ENCODE peak calls at places on chromosomes 5 and 9, in ten cellular contexts. One of them, this sample, is unnamed.

GRCh38 chr5:3310551-3311340 is 284.9 kb upstream of the IRX1 start:
- DNase-seq in HFF-Myc: no peak
- DNase-seq in IMR-90: no peak
- DNase-seq in sigmoid colon: no peak
- DNase-seq in tibial artery: no peak
- DNase-seq in dorsolateral prefrontal cortex: peak
- DNase-seq in AG10803: peak
- DNase-seq in esophagus squamous epithelium: no peak
- DNase-seq in fibroblast of mammary gland: no peak
- DNase-seq in kidney: peak
- DNase-seq in this sample: no peak

GRCh38 chr5:125408582-125409069 is 662.2 kb upstream of the ZNF608 start:
- DNase-seq in HFF-Myc: peak
- DNase-seq in IMR-90: peak
- DNase-seq in sigmoid colon: no peak
- DNase-seq in tibial artery: no peak
- DNase-seq in dorsolateral prefrontal cortex: no peak
- DNase-seq in AG10803: peak
- DNase-seq in esophagus squamous epithelium: no peak
- DNase-seq in fibroblast of mammary gland: peak
- DNase-seq in kidney: no peak
- DNase-seq in this sample: no peak

GRCh38 chr5:66494437-66494836 is 101.8 kb upstream of the MAST4 start:
- DNase-seq in HFF-Myc: no peak
- DNase-seq in IMR-90: no peak
- DNase-seq in sigmoid colon: no peak
- DNase-seq in tibial artery: no peak
- DNase-seq in dorsolateral prefrontal cortex: no peak
- DNase-seq in AG10803: no peak
- DNase-seq in esophagus squamous epithelium: no peak
- DNase-seq in fibroblast of mammary gland: no peak
- DNase-seq in kidney: no peak
- DNase-seq in this sample: no peak

GRCh38 chr9:123418052-123418430 is 62.0 kb downstream of the CRB2 start:
- DNase-seq in HFF-Myc: no peak
- DNase-seq in IMR-90: no peak
- DNase-seq in sigmoid colon: peak
- DNase-seq in tibial artery: peak
- DNase-seq in dorsolateral prefrontal cortex: no peak
- DNase-seq in AG10803: no peak
- DNase-seq in esophagus squamous epithelium: no peak
- DNase-seq in fibroblast of mammary gland: no peak
- DNase-seq in kidney: peak
- DNase-seq in this sample: peak

GRCh38 chr5:66769839-66770617 is 173.8 kb downstream of the MAST4 start:
- DNase-seq in HFF-Myc: no peak
- DNase-seq in IMR-90: no peak
- DNase-seq in sigmoid colon: no peak
- DNase-seq in tibial artery: no peak
- DNase-seq in dorsolateral prefrontal cortex: peak
- DNase-seq in AG10803: no peak
- DNase-seq in esophagus squamous epithelium: no peak
- DNase-seq in fibroblast of mammary gland: peak
- DNase-seq in kidney: no peak
- DNase-seq in this sample: no peak

GRCh38 chr5:142922223-142922952 is 152.2 kb downstream of the ARHGAP26 start:
- DNase-seq in HFF-Myc: no peak
- DNase-seq in IMR-90: peak
- DNase-seq in sigmoid colon: no peak
- DNase-seq in tibial artery: no peak
- DNase-seq in dorsolateral prefrontal cortex: no peak
- DNase-seq in AG10803: peak
- DNase-seq in esophagus squamous epithelium: no peak
- DNase-seq in fibroblast of mammary gland: peak
- DNase-seq in kidney: no peak
- DNase-seq in this sample: no peak

GRCh38 chr5:32298056-32298420 is 14.7 kb downstream of the MTMR12 start:
- DNase-seq in HFF-Myc: no peak
- DNase-seq in IMR-90: no peak
- DNase-seq in sigmoid colon: no peak
- DNase-seq in tibial artery: no peak
- DNase-seq in dorsolateral prefrontal cortex: peak
- DNase-seq in AG10803: no peak
- DNase-seq in esophagus squamous epithelium: no peak
- DNase-seq in fibroblast of mammary gland: no peak
- DNase-seq in kidney: no peak
- DNase-seq in this sample: no peak

GRCh38 chr5:139422307-139422893 is 16.9 kb downstream of the DNAJC18 start:
- DNase-seq in HFF-Myc: peak
- DNase-seq in IMR-90: peak
- DNase-seq in sigmoid colon: no peak
- DNase-seq in tibial artery: no peak
- DNase-seq in dorsolateral prefrontal cortex: peak
- DNase-seq in AG10803: peak
- DNase-seq in esophagus squamous epithelium: no peak
- DNase-seq in fibroblast of mammary gland: peak
- DNase-seq in kidney: no peak
- DNase-seq in this sample: no peak

GRCh38 chr9:89532478-89532877 is 34.6 kb upstream of the SEMA4D start:
- DNase-seq in HFF-Myc: no peak
- DNase-seq in IMR-90: no peak
- DNase-seq in sigmoid colon: no peak
- DNase-seq in tibial artery: no peak
- DNase-seq in dorsolateral prefrontal cortex: no peak
- DNase-seq in AG10803: no peak
- DNase-seq in esophagus squamous epithelium: no peak
- DNase-seq in fibroblast of mammary gland: no peak
- DNase-seq in kidney: no peak
- DNase-seq in this sample: no peak

GRCh38 chr5:130402906-130403305 is 498.6 kb downstream of the CHSY3 start:
- DNase-seq in HFF-Myc: no peak
- DNase-seq in IMR-90: no peak
- DNase-seq in sigmoid colon: no peak
- DNase-seq in tibial artery: no peak
- DNase-seq in dorsolateral prefrontal cortex: no peak
- DNase-seq in AG10803: no peak
- DNase-seq in esophagus squamous epithelium: no peak
- DNase-seq in fibroblast of mammary gland: no peak
- DNase-seq in kidney: no peak
- DNase-seq in this sample: no peak

GRCh38 chr9:110897899-110898298 is 140.4 kb downstream of the LPAR1 start:
- DNase-seq in HFF-Myc: no peak
- DNase-seq in IMR-90: peak
- DNase-seq in sigmoid colon: no peak
- DNase-seq in tibial artery: no peak
- DNase-seq in dorsolateral prefrontal cortex: no peak
- DNase-seq in AG10803: peak
- DNase-seq in esophagus squamous epithelium: no peak
- DNase-seq in fibroblast of mammary gland: peak
- DNase-seq in kidney: no peak
- DNase-seq in this sample: no peak

GRCh38 chr5:14727428-14727865 is 62.9 kb downstream of the OTULIN start:
- DNase-seq in HFF-Myc: peak
- DNase-seq in IMR-90: peak
- DNase-seq in sigmoid colon: peak
- DNase-seq in tibial artery: peak
- DNase-seq in dorsolateral prefrontal cortex: peak
- DNase-seq in AG10803: peak
- DNase-seq in esophagus squamous epithelium: no peak
- DNase-seq in fibroblast of mammary gland: peak
- DNase-seq in kidney: peak
- DNase-seq in this sample: peak

GRCh38 chr5:122259995-122260394 is 52.0 kb upstream of the SNCAIP start:
- DNase-seq in HFF-Myc: peak
- DNase-seq in IMR-90: peak
- DNase-seq in sigmoid colon: peak
- DNase-seq in tibial artery: no peak
- DNase-seq in dorsolateral prefrontal cortex: no peak
- DNase-seq in AG10803: peak
- DNase-seq in esophagus squamous epithelium: no peak
- DNase-seq in fibroblast of mammary gland: peak
- DNase-seq in kidney: peak
- DNase-seq in this sample: no peak

GRCh38 chr5:77670526-77670925 is 32.0 kb upstream of the OTP start:
- DNase-seq in HFF-Myc: no peak
- DNase-seq in IMR-90: no peak
- DNase-seq in sigmoid colon: no peak
- DNase-seq in tibial artery: no peak
- DNase-seq in dorsolateral prefrontal cortex: no peak
- DNase-seq in AG10803: no peak
- DNase-seq in esophagus squamous epithelium: no peak
- DNase-seq in fibroblast of mammary gland: no peak
- DNase-seq in kidney: no peak
- DNase-seq in this sample: no peak

DNA sequence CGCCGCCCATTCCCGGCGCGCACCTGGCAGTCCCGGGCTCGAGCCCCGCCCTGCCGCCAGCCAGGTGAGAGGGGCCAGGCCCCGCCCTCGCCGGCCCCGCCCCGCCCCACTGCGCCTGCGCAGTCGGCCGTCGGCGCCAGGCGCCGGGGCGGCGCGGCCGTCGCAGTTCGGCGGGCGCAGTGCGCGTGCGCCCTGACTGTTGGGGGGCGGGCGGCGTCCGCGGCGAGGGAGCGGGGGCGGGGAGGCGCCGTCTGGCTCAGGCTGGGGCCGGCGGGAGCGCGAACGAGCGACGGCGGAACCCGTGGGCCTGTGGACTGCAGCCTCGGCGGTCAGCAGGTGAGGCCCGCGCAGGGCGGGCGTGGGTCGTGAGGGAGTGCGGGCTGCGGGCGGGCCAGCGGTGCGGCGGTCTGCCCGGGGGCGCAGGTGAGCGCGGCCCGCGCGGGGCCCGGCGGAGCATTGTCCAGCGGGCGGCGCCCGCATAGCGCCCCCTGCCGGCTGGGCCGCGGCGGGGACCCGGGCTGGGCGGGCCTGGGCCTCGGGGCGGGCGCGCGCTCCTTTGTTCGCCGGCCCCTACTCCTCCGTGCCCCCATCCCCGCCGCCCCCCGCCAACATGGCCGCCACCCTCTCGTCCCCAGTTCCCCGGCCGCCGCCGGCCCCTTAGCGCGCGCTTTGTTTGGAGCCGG is at the start of gene SPIN1:
- DNase-seq in HFF-Myc: no peak
- DNase-seq in IMR-90: peak
- DNase-seq in sigmoid colon: peak
- DNase-seq in tibial artery: peak
- DNase-seq in dorsolateral prefrontal cortex: peak
- DNase-seq in AG10803: peak
- DNase-seq in esophagus squamous epithelium: no peak
- DNase-seq in fibroblast of mammary gland: peak
- DNase-seq in kidney: peak
- DNase-seq in this sample: peak
- TF ChIP-seq CTCF in HFF-Myc: no peak
- TF ChIP-seq CTCF in IMR-90: peak
- TF ChIP-seq CTCF in sigmoid colon: no peak
- TF ChIP-seq CTCF in tibial artery: peak
- TF ChIP-seq CTCF in dorsolateral prefrontal cortex: no peak
- TF ChIP-seq CTCF in AG10803: peak
- TF ChIP-seq CTCF in esophagus squamous epithelium: peak
- TF ChIP-seq CTCF in fibroblast of mammary gland: no peak
- TF ChIP-seq CTCF in kidney: peak
- TF ChIP-seq CTCF in this sample: peak

DNA sequence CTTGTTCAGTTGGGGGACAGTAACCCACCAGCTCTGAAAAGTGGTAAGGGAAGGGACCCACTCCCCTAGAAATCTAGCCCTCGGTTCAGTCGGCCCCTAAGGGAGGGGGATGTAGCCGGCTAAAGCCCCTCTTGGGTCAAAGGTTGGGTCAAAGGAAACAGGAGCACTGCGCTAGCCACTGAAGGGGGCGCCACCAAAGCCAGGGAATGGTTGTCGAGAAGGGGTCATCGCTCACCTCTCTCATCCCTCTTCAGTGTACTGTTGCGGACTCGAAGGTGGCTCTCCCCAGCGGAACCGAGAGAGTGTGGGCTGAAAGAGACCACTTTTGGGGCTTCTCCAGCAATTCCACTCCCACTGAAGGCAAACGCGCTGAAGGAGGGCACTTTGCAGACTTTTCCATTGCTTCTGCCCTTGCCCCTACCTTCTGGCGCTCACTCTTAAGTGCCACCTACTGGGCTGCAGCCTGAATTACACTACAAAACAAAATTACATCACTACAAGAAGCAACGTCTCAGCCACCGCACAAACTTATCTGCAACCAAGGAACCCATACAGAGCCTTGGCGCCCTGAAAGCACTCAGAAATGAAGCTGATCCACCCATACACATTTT is 396.9 kb downstream of the PDE4D start:
- DNase-seq in HFF-Myc: no peak
- DNase-seq in IMR-90: peak
- DNase-seq in sigmoid colon: no peak
- DNase-seq in tibial artery: no peak
- DNase-seq in dorsolateral prefrontal cortex: no peak
- DNase-seq in AG10803: no peak
- DNase-seq in esophagus squamous epithelium: no peak
- DNase-seq in fibroblast of mammary gland: peak
- DNase-seq in kidney: no peak
- DNase-seq in this sample: no peak
- TF ChIP-seq CTCF in HFF-Myc: peak
- TF ChIP-seq CTCF in IMR-90: peak
- TF ChIP-seq CTCF in sigmoid colon: no peak
- TF ChIP-seq CTCF in tibial artery: no peak
- TF ChIP-seq CTCF in dorsolateral prefrontal cortex: peak
- TF ChIP-seq CTCF in AG10803: peak
- TF ChIP-seq CTCF in esophagus squamous epithelium: no peak
- TF ChIP-seq CTCF in fibroblast of mammary gland: peak
- TF ChIP-seq CTCF in kidney: peak
- TF ChIP-seq CTCF in this sample: peak

DNA sequence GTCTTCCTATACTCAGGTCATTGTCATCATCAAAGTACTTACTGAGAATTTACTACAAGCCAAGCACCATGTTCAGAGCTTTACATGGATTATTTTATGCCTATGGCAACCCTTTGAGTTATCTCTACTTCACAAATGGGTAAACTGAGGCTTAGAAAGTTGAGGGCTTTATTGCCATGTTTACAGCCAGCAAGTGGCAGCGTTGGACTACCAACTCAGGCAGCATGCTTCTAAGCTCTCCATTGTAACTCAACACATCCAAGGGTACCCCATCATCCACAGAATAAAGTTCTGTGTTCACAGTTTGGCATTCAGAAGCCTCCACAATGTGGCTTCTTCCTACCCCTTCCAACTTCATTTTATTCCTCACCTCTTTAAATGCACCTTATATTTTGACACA is 422.6 kb upstream of the GRIA1 start:
- DNase-seq in HFF-Myc: no peak
- DNase-seq in IMR-90: no peak
- DNase-seq in sigmoid colon: no peak
- DNase-seq in tibial artery: no peak
- DNase-seq in dorsolateral prefrontal cortex: no peak
- DNase-seq in AG10803: no peak
- DNase-seq in esophagus squamous epithelium: no peak
- DNase-seq in fibroblast of mammary gland: no peak
- DNase-seq in kidney: no peak
- DNase-seq in this sample: no peak
- TF ChIP-seq CTCF in HFF-Myc: no peak
- TF ChIP-seq CTCF in IMR-90: no peak
- TF ChIP-seq CTCF in sigmoid colon: no peak
- TF ChIP-seq CTCF in tibial artery: no peak
- TF ChIP-seq CTCF in dorsolateral prefrontal cortex: no peak
- TF ChIP-seq CTCF in AG10803: no peak
- TF ChIP-seq CTCF in esophagus squamous epithelium: no peak
- TF ChIP-seq CTCF in fibroblast of mammary gland: no peak
- TF ChIP-seq CTCF in kidney: no peak
- TF ChIP-seq CTCF in this sample: no peak

GRCh38 chr5:136364307-136364706 is 1.0 kb downstream of the TRPC7 start:
- DNase-seq in HFF-Myc: no peak
- DNase-seq in IMR-90: no peak
- DNase-seq in sigmoid colon: no peak
- DNase-seq in tibial artery: no peak
- DNase-seq in dorsolateral prefrontal cortex: peak
- DNase-seq in AG10803: no peak
- DNase-seq in esophagus squamous epithelium: no peak
- DNase-seq in fibroblast of mammary gland: peak
- DNase-seq in kidney: no peak
- DNase-seq in this sample: no peak
- TF ChIP-seq CTCF in HFF-Myc: peak
- TF ChIP-seq CTCF in IMR-90: peak
- TF ChIP-seq CTCF in sigmoid colon: no peak
- TF ChIP-seq CTCF in tibial artery: no peak
- TF ChIP-seq CTCF in dorsolateral prefrontal cortex: peak
- TF ChIP-seq CTCF in AG10803: peak
- TF ChIP-seq CTCF in esophagus squamous epithelium: peak
- TF ChIP-seq CTCF in fibroblast of mammary gland: peak
- TF ChIP-seq CTCF in kidney: no peak
- TF ChIP-seq CTCF in this sample: peak